ENCODE peak calls at places on chromosomes 4 and X, in five cellular contexts. A is KG1; T is NCI-H1436; U is T-cell; Z is CD4-positive, alpha-beta memory T cell. X is an unnamed sample.

GRCh38 chr4:86847576-86847975 is 1.6 kb downstream of the SLC10A6 start:
- DNase-seq in Z (no peak), A (no peak), U (no peak), T (no peak), X (no peak)

GRCh38 chr4:51895816-51896408 is 53.0 kb downstream of the DCUN1D4 start:
- DNase-seq in U (no peak), Z (peak), A (peak), T (peak), X (peak)

GRCh38 chr4:94917146-94917545 is 159.4 kb downstream of the BMPR1B start:
- DNase-seq in U (no peak), A (no peak), Z (no peak), T (no peak), X (no peak)

GRCh38 chr4:74440356-74440755 is 4.6 kb upstream of the AREG start:
- DNase-seq in Z (no peak), A (no peak), T (no peak), U (no peak), X (no peak)

GRCh38 chr4:137283737-137284136 is 248.6 kb downstream of the PCDH18 start:
- DNase-seq in T (no peak), Z (no peak), U (no peak), A (no peak), X (no peak)

GRCh38 chrX:96721398-96721797 is 36.8 kb downstream of the DIAPH2 start:
- DNase-seq in A (no peak), Z (no peak), T (no peak), U (no peak), X (no peak)

GRCh38 chrX:17412692-17413091 is 37.7 kb downstream of the NHS start:
- DNase-seq in T (no peak), Z (no peak), U (no peak), A (no peak), X (no peak)

GRCh38 chr4:5928241-5928640 is 35.4 kb upstream of the CRMP1 start:
- DNase-seq in Z (no peak), T (no peak), A (no peak), U (no peak), X (no peak)

GRCh38 chr4:106266201-106266600 is 49.8 kb downstream of the TBCK start:
- DNase-seq in Z (no peak), A (peak), U (no peak), T (no peak), X (no peak)

GRCh38 chr4:61086979-61087378 is 113.1 kb upstream of the ADGRL3 start:
- DNase-seq in U (no peak), T (no peak), Z (no peak), A (no peak), X (no peak)

GRCh38 chr4:40990202-40990898 is 224.0 kb downstream of the APBB2 start:
- DNase-seq in T (no peak), Z (no peak), U (no peak), A (no peak), X (no peak)

GRCh38 chrX:15299945-15300851 is 15.2 kb downstream of the ASB11 start:
- DNase-seq in A (no peak), T (no peak), Z (peak), U (no peak), X (no peak)

GRCh38 chr4:42600578-42600977 is 56.3 kb downstream of the ATP8A1 start:
- DNase-seq in Z (no peak), U (no peak), A (no peak), T (no peak), X (no peak)

GRCh38 chr4:17450431-17450830 is 61.5 kb downstream of the QDPR start:
- DNase-seq in A (no peak), Z (no peak), U (no peak), T (no peak), X (no peak)

GRCh38 chr4:174274436-174274835 is 9.0 kb downstream of the FBXO8 start:
- DNase-seq in U (no peak), T (no peak), Z (no peak), A (no peak), X (no peak)

GRCh38 chr4:76690091-76690905 is 207.6 kb downstream of the SOWAHB start:
- DNase-seq in Z (no peak), U (no peak), A (peak), T (no peak), X (no peak)

GRCh38 chrX:149372861-149373260 is 132.2 kb downstream of the IDS start:
- DNase-seq in U (no peak), Z (no peak), A (no peak), T (no peak), X (no peak)

GRCh38 chr4:16745887-16746286 is 152.6 kb downstream of the LDB2 start:
- DNase-seq in Z (no peak), T (no peak), U (no peak), A (no peak), X (no peak)

GRCh38 chr4:82833696-82834313 is 35.2 kb upstream of the SCD5 start:
- DNase-seq in U (no peak), T (no peak), Z (no peak), A (no peak), X (no peak)

GRCh38 chrX:42751573-42751972 is 26.4 kb downstream of the PPP1R2C start:
- DNase-seq in A (no peak), T (no peak), U (no peak), Z (no peak), X (no peak)

GRCh38 chr4:84470204-84470785 is 28.8 kb downstream of the NKX6-1 start:
- DNase-seq in A (no peak), U (no peak), Z (no peak), T (no peak), X (no peak)

GRCh38 chr4:105279314-105279713 is 132.6 kb downstream of the TET2 start:
- DNase-seq in Z (no peak), T (no peak), A (no peak), U (no peak), X (no peak)

GRCh38 chr4:77504407-77504806 is 101.2 kb upstream of the CXCL13 start:
- DNase-seq in U (no peak), A (no peak), Z (no peak), T (no peak), X (no peak)

GRCh38 chr4:164136181-164136616 is 617.7 kb upstream of the SMIM31 start:
- DNase-seq in T (no peak), U (no peak), Z (no peak), A (no peak), X (no peak)

GRCh38 chr4:142402156-142402555 is 443.9 kb downstream of the INPP4B start:
- DNase-seq in T (no peak), Z (no peak), U (no peak), A (no peak), X (no peak)

GRCh38 chr4:94926936-94927335 is 169.2 kb downstream of the BMPR1B start:
- DNase-seq in T (no peak), U (no peak), A (no peak), Z (no peak), X (no peak)

GRCh38 chr4:6205584-6205965 is 5.2 kb upstream of the JAKMIP1 start:
- DNase-seq in A (no peak), U (no peak), Z (no peak), T (no peak), X (no peak)

GRCh38 chr4:2794707-2795557 is 2.0 kb downstream of the SH3BP2 start:
- DNase-seq in U (peak), Z (no peak), T (no peak), A (no peak), X (peak)

GRCh38 chr4:6011686-6012085 is 6.5 kb downstream of the C4orf50 start:
- DNase-seq in T (no peak), Z (no peak), A (no peak), U (no peak), X (peak)

GRCh38 chr4:6617246-6617645 is 23.2 kb upstream of the MRFAP1 start:
- DNase-seq in A (no peak), U (no peak), Z (no peak), T (no peak), X (no peak)

GRCh38 chrX:39195156-39195555 is 393.9 kb downstream of the MID1IP1 start:
- DNase-seq in U (no peak), T (peak), A (no peak), Z (no peak), X (no peak)

GRCh38 chr4:25838526-25838925 is 24.3 kb downstream of the SEL1L3 start:
- DNase-seq in U (no peak), T (no peak), Z (no peak), A (no peak), X (no peak)

GRCh38 chrX:133776072-133776471 is 209.3 kb downstream of the GPC3 start:
- DNase-seq in U (no peak), Z (peak), A (no peak), T (peak), X (peak)

GRCh38 chr4:165905405-165906027 is 32.5 kb downstream of the TLL1 start:
- DNase-seq in T (no peak), Z (no peak), U (no peak), A (no peak), X (no peak)

GRCh38 chr4:165326831-165327210 is 648 bp upstream of the MSMO1 start:
- DNase-seq in U (no peak), Z (no peak), A (no peak), T (no peak), X (peak)

X was measured in head of caudate nucleus.